ENCODE peak calls at places on chromosomes 7 and 10, in six cellular contexts. E is IMR-90, M is GM12878, P is SK-N-SH, K is K562, S is HepG2. R is an unnamed sample.

GRCh38 chr10:91201213-91201996 is 19.1 kb upstream of the PCGF5 start:
- DNase-seq in E (no peak), M (peak), P (no peak), K (no peak), S (no peak), R (no peak)

GRCh38 chr7:148944935-148945934 is 61.1 kb upstream of the EZH2 start:
- DNase-seq in E (peak), M (no peak), P (no peak), K (no peak), S (no peak), R (no peak)

GRCh38 chr10:24723386-24723787 is 300 bp downstream of the ARHGAP21 start:
- DNase-seq in E (peak), M (no peak), P (peak), K (no peak), S (no peak), R (peak)

GRCh38 chr10:51231754-51232153 is 157.5 kb downstream of the PRKG1 start:
- DNase-seq in E (no peak), M (no peak), P (no peak), K (no peak), S (no peak), R (no peak)

GRCh38 chr10:84292502-84292901 is 35.9 kb upstream of the CCSER2 start:
- DNase-seq in E (no peak), M (no peak), P (no peak), K (no peak), S (no peak), R (no peak)

GRCh38 chr10:95374597-95375209 is 83.9 kb upstream of the PDLIM1 start:
- DNase-seq in E (peak), M (no peak), P (peak), K (peak), S (peak), R (peak)

GRCh38 chr7:107712025-107712424 is 31.9 kb upstream of the CBLL1 start:
- DNase-seq in E (no peak), M (no peak), P (no peak), K (no peak), S (no peak), R (no peak)

GRCh38 chr7:138125598-138126111 is 49.4 kb downstream of the AKR1D1 start:
- DNase-seq in E (peak), M (peak), P (no peak), K (no peak), S (no peak), R (peak)

GRCh38 chr10:44929356-44930113 is 18.4 kb downstream of the TMEM72 start:
- DNase-seq in E (no peak), M (no peak), P (no peak), K (no peak), S (no peak), R (no peak)

GRCh38 chr10:69659286-69660027 is 29.4 kb downstream of the FAM241B start:
- DNase-seq in E (no peak), M (no peak), P (no peak), K (no peak), S (no peak), R (no peak)

GRCh38 chr10:80205478-80206276 is at the start of gene ANXA11:
- DNase-seq in E (peak), M (peak), P (peak), K (peak), S (peak), R (peak)

GRCh38 chr10:113709221-113709838 is 29.6 kb downstream of the CASP7 start:
- DNase-seq in E (peak), M (no peak), P (no peak), K (no peak), S (no peak), R (no peak)

GRCh38 chr7:90661290-90662151 is 65.4 kb downstream of the CDK14 start:
- DNase-seq in E (peak), M (no peak), P (no peak), K (no peak), S (no peak), R (no peak)

GRCh38 chr10:71984798-71985388 is 20.7 kb downstream of the CHST3 start:
- DNase-seq in E (no peak), M (peak), P (peak), K (no peak), S (no peak), R (no peak)

GRCh38 chr10:21173433-21173963 is 276.4 kb upstream of the NEBL start:
- DNase-seq in E (no peak), M (no peak), P (peak), K (no peak), S (no peak), R (no peak)

GRCh38 chr10:97549587-97550322 is 22.8 kb upstream of the ANKRD2 start:
- DNase-seq in E (no peak), M (no peak), P (peak), K (no peak), S (peak), R (no peak)

GRCh38 chr7:50303082-50303893 is 1.2 kb upstream of the IKZF1 start:
- DNase-seq in E (no peak), M (no peak), P (peak), K (no peak), S (no peak), R (no peak)

GRCh38 chr7:100887186-100887954 is 2.1 kb downstream of the UFSP1 start:
- DNase-seq in E (no peak), M (peak), P (peak), K (peak), S (no peak), R (no peak)

GRCh38 chr10:95266674-95267095 is 24.1 kb downstream of the PDLIM1 start:
- DNase-seq in E (peak), M (no peak), P (peak), K (peak), S (peak), R (peak)

GRCh38 chr7:44224216-44224950 is 23.6 kb downstream of the YKT6 start:
- DNase-seq in E (no peak), M (no peak), P (peak), K (no peak), S (no peak), R (no peak)

DNA sequence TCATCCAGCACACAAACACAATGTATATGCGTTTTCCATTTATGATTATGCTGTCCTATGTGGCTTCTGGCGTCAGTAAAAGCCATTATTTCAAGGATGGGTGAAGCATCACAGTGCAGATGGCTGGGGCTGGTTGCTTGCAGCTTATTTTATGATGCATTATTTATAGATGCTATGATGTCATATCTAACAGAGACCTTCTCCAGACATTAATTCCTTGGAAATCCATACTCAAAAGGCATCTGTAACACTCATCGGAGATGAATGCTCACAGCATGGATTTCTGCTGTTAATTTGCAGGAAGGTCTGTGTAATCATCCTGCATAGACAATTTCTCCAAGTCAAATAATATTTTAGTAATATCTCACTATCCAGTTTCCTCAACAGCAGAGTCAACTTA is 7.2 kb downstream of the RGS10 start:
- DNase-seq in E (peak), M (no peak), P (no peak), K (no peak), S (no peak), R (no peak)
- TF ChIP-seq SMC3 in E (no peak), M (no peak), P (no peak), K (no peak), S (no peak), R (no peak)

GRCh38 chr7:84364708-84365107 is 170.1 kb upstream of the SEMA3A start:
- DNase-seq in E (peak), M (no peak), P (no peak), K (no peak), S (no peak), R (no peak)
- TF ChIP-seq USF2 in E (no peak), M (no peak), P (no peak), K (no peak), S (no peak), R (no peak)

DNA sequence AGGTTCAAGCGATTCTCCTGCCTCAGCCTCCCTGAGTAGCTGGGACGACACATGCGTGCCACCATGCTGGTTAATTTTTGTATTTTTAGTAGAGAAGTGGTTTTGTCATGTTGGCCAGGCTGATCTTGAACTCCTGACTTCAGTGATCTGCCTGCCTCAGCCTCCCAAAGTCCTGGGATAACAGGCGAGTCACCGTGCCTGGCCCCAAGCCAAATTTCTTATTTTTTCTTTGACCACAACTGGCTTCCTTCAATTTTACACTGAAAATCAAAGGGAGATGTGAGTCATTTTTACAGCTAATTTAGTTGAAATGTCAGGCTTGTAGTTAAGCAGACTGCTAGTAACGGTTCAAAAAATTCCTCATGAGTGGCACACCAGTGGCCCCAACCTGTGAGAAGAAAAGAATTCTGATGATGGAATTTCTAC is 7.8 kb downstream of the RNF216 start:
- DNase-seq in E (peak), M (no peak), P (no peak), K (peak), S (peak), R (no peak)
- TF ChIP-seq SMC3 in E (no peak), M (no peak), P (no peak), K (no peak), S (no peak), R (no peak)

DNA sequence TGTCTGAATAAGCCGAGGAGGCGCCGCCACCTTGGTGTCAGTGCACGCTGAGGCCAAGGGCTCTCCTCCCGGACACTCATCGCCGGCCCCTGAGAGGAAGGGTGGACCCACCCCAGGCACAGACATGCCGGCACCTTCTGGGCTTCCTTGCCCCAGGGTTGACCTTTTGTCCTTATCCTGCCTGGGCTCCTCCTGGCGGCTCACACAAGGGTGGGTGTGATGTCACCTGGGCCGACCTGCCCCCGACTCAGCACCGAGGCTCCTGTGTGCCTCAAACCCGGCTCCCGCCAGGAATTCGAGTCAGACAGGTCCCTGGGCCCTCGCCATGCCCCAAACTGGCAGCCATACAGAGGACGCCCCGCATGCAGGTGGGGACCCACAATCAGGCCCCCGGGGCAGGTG is 17.7 kb upstream of the CFAP46 start:
- DNase-seq in E (no peak), M (no peak), P (peak), K (no peak), S (no peak), R (no peak)
- TF ChIP-seq USF2 in E (no peak), M (no peak), P (no peak), K (no peak), S (no peak), R (no peak)

DNA sequence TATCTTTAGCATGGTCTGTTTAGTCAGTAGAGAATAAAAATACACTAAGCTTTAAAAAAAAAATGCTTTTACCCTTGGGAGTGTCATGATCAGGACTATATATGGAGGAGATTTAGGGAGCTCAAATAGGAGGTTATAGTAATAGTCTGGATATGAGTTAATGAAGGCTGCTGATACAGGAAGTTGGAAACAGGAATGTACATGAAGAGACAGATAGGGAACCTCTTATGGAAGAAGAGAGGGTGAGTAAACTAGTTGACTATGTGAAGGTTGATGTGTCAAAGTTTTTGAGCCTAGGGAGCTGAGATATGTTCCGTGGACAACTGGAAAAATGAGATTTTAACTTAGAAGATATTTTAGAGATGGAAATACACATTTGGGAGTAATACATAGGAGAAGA is 472.0 kb upstream of the FZD8 start:
- DNase-seq in E (no peak), M (no peak), P (no peak), K (no peak), S (no peak), R (no peak)
- TF ChIP-seq SMC3 in E (no peak), M (no peak), P (no peak), K (no peak), S (no peak), R (no peak)

DNA sequence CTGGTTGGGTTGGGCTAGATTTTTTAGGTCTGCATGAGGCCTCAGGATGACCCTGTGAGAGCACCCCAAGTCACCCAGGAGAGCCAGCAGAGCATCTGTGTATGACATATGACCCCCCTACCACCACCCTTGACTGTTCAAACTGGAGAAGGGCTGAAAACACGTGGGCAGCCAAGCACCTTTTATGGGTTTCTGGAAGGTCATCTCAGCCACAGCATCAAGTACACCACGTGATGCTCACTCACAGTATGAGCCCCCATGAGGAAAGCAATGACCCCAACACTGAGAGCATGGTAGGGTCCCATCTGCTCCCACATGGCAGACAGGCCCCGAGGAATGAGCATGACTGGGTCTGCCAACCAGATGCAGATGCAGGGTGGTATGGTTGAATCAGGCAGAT is 149.4 kb upstream of the GDF10 start:
- DNase-seq in E (no peak), M (no peak), P (no peak), K (no peak), S (no peak), R (no peak)
- TF ChIP-seq USF2 in E (no peak), M (no peak), P (no peak), K (no peak), S (no peak), R (peak)

DNA sequence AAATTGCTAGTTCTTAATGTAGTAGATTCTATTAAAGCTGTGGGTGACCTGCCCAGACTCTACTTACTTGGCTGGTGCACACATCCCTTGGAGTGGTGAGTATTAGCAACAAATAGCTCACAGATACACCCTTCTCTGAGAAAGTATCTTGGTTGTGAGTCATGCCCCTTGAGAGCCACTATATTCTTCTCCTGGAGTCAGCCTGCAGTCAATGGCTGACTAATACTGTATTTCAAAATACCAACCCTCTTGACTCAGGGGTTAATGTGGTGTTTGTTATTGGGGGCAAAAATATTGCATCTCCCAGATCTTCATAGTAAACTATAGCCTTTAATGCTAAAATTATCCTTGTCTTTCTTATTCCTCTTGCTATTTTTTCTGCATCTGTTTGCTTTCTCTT is 354.9 kb downstream of the BMPER start:
- DNase-seq in E (peak), M (no peak), P (no peak), K (no peak), S (no peak), R (peak)
- TF ChIP-seq SMC3 in E (no peak), M (no peak), P (no peak), K (no peak), S (no peak), R (no peak)